ENCODE peak calls at places on chromosomes 7 and 10, in eight cellular contexts. L, F, A, E, H, D, P and W are unnamed samples.

GRCh38 chr7:137590686-137591255 is 247.2 kb upstream of the PTN start:
- DNase-seq in L (no peak), F (no peak), A (no peak), E (no peak), H (no peak), D (no peak), P (no peak), W (no peak)

GRCh38 chr7:156665101-156665500 is 24.5 kb downstream of the RNF32 start:
- DNase-seq in L (peak; percentile 25), F (no peak), A (no peak), E (no peak), H (no peak), D (no peak), P (no peak), W (no peak)

GRCh38 chr7:7017707-7018265 is 164.6 kb upstream of the C1GALT1 start:
- DNase-seq in L (no peak), F (no peak), A (no peak), E (no peak), H (no peak), D (no peak), P (no peak), W (no peak)

GRCh38 chr10:60400366-60400765 is 10.7 kb upstream of the ANK3 start:
- DNase-seq in L (no peak), F (no peak), A (no peak), E (no peak), H (no peak), D (no peak), P (no peak), W (no peak)

GRCh38 chr10:49649936-49650723 is 29.3 kb upstream of the C10orf53 start:
- DNase-seq in L (no peak), F (no peak), A (no peak), E (no peak), H (no peak), D (no peak), P (no peak), W (no peak)

GRCh38 chr7:98149293-98149692 is 42.6 kb downstream of the LMTK2 start:
- DNase-seq in L (no peak), F (no peak), A (no peak), E (no peak), H (peak; percentile 46), D (no peak), P (no peak), W (no peak)

GRCh38 chr10:116849271-116850057 is at the start of gene ENO4:
- DNase-seq in L (peak; percentile 76), F (peak; percentile 64), A (peak; percentile 56), E (peak; percentile 84), H (peak; percentile 85), D (peak; percentile 89), P (peak; percentile 61), W (peak; percentile 83)

GRCh38 chr7:92749327-92749730 is 87.0 kb downstream of the CDK6 start:
- DNase-seq in L (no peak), F (no peak), A (no peak), E (no peak), H (no peak), D (no peak), P (no peak), W (no peak)

GRCh38 chr10:68073631-68074403 is 1.3 kb downstream of the HERC4 start:
- DNase-seq in L (no peak), F (no peak), A (no peak), E (no peak), H (no peak), D (peak; percentile 61), P (no peak), W (no peak)

GRCh38 chr10:95742529-95742884 is 13.5 kb upstream of the ENTPD1 start:
- DNase-seq in L (peak; percentile 41), F (peak; percentile 67), A (peak; percentile 56), E (no peak), H (peak; percentile 52), D (peak; percentile 96), P (no peak), W (peak; percentile 38)

GRCh38 chr10:22693371-22693784 is 21.0 kb downstream of the PIP4K2A start:
- DNase-seq in L (peak; percentile 84), F (no peak), A (no peak), E (no peak), H (no peak), D (no peak), P (no peak), W (peak; percentile 48)

GRCh38 chr10:28678687-28679457 is 1.6 kb downstream of the BAMBI start:
- DNase-seq in L (peak; percentile 51), F (no peak), A (no peak), E (no peak), H (no peak), D (peak; percentile 49), P (no peak), W (no peak)
- H3K27ac ChIP-seq in L (peak overlapping the region; percentile 57), F (peak overlapping the region; percentile 21), A (peak overlapping the region; percentile 68), E (no peak overlapping the region), H (no peak overlapping the region), D (no peak overlapping the region), P (peak overlapping the region; percentile 73), W (no peak overlapping the region)

GRCh38 chr7:135602304-135602703 is 44.6 kb downstream of the NUP205 start:
- DNase-seq in L (peak; percentile 7), F (no peak), A (no peak), E (no peak), H (no peak), D (no peak), P (no peak), W (no peak)
- H3K27ac ChIP-seq in L (no peak overlapping the region), F (no peak overlapping the region), A (no peak overlapping the region), E (no peak overlapping the region), H (no peak overlapping the region), D (no peak overlapping the region), P (peak overlapping the region; percentile 61), W (no peak overlapping the region)

DNA sequence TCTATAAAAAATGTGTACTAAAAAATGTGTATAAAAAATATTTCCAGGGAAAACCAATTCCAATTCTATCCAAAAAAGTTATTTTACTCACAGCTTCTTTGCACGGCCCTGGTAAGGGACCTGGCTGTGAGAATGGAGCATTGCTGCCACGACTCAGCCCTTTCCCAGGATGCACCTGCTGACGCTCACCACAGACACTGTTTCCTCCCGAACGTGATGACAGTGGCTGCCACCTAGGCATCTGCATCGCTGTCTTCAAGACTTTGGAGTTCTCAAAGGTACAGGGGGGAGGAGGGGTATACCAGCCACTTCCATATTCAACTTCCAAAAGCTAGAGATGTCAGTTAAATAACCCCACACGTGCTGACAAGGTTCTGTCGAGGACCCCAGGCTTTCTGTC is 23.9 kb upstream of the PTPRN2 start:
- DNase-seq in L (no peak), F (no peak), A (no peak), E (no peak), H (no peak), D (no peak), P (no peak), W (no peak)
- H3K27ac ChIP-seq in L (no peak overlapping the region), F (no peak overlapping the region), A (no peak overlapping the region), E (no peak overlapping the region), H (no peak overlapping the region), D (no peak overlapping the region), P (no peak overlapping the region), W (no peak overlapping the region)

GRCh38 chr7:95840953-95841950 is 68.9 kb downstream of the DYNC1I1 start:
- DNase-seq in L (no peak), F (no peak), A (no peak), E (no peak), H (no peak), D (no peak), P (no peak), W (no peak)

GRCh38 chr7:95845007-95845406 is 72.7 kb downstream of the DYNC1I1 start:
- DNase-seq in L (no peak), F (no peak), A (no peak), E (no peak), H (no peak), D (no peak), P (no peak), W (no peak)

GRCh38 chr7:95847061-95847460 is 74.7 kb downstream of the DYNC1I1 start:
- DNase-seq in L (no peak), F (no peak), A (no peak), E (no peak), H (no peak), D (no peak), P (no peak), W (no peak)

GRCh38 chr7:95843286-95843685 is 70.9 kb downstream of the DYNC1I1 start:
- DNase-seq in L (no peak), F (no peak), A (no peak), E (no peak), H (no peak), D (peak; percentile 14), P (no peak), W (no peak)
- H3K27ac ChIP-seq in L (no peak overlapping the region), F (no peak overlapping the region), A (no peak overlapping the region), E (no peak overlapping the region), H (no peak overlapping the region), D (no peak overlapping the region), P (no peak overlapping the region), W (no peak overlapping the region)

GRCh38 chr10:77494789-77495541 is 142.6 kb downstream of the KCNMA1 start:
- DNase-seq in L (no peak), F (no peak), A (no peak), E (no peak), H (no peak), D (no peak), P (no peak), W (no peak)

GRCh38 chr10:77498210-77498609 is 139.4 kb downstream of the KCNMA1 start:
- DNase-seq in L (no peak), F (no peak), A (no peak), E (no peak), H (no peak), D (no peak), P (no peak), W (no peak)

GRCh38 chr10:77496941-77497420 is 140.6 kb downstream of the KCNMA1 start:
- DNase-seq in L (peak; percentile 51), F (no peak), A (no peak), E (no peak), H (no peak), D (no peak), P (peak; percentile 23), W (no peak)

GRCh38 chr10:77498829-77499228 is 138.8 kb downstream of the KCNMA1 start:
- DNase-seq in L (no peak), F (no peak), A (no peak), E (no peak), H (no peak), D (no peak), P (no peak), W (no peak)

GRCh38 chr10:77497748-77498147 is 139.9 kb downstream of the KCNMA1 start:
- DNase-seq in L (no peak), F (no peak), A (no peak), E (no peak), H (no peak), D (no peak), P (no peak), W (no peak)
- H3K27ac ChIP-seq in L (no peak overlapping the region), F (no peak overlapping the region), A (no peak overlapping the region), E (no peak overlapping the region), H (no peak overlapping the region), D (no peak overlapping the region), P (no peak overlapping the region), W (no peak overlapping the region)